ENCODE peak calls at places on chromosome 1, in seven cellular contexts. I is psoas muscle; U is HL-60; Q is upper lobe of right lung; S is uterus; F is breast epithelium; G is CD8-positive, alpha-beta memory T cell. L is an unnamed sample.

GRCh38 chr1:218823291-218823900 is 350.3 kb upstream of the LYPLAL1 start:
- DNase-seq in Q (no peak), I (no peak), U (no peak), F (no peak), S (no peak), G (no peak), L (no peak)

GRCh38 chr1:67647036-67647798 is 37.8 kb upstream of the GADD45A start:
- DNase-seq in Q (no peak), G (no peak), U (no peak), S (no peak), F (no peak), I (no peak), L (no peak)

GRCh38 chr1:174040387-174040786 is 18.2 kb upstream of the RC3H1 start:
- DNase-seq in I (no peak), S (no peak), U (no peak), Q (no peak), G (no peak), F (no peak), L (no peak)

GRCh38 chr1:63601463-63601862 is 8.3 kb downstream of the PGM1 start:
- DNase-seq in I (no peak), Q (no peak), G (no peak), U (no peak), S (no peak), F (no peak), L (no peak)

GRCh38 chr1:76012341-76013208 is 62.0 kb upstream of the ST6GALNAC3 start:
- DNase-seq in U (no peak), F (no peak), Q (no peak), G (no peak), S (no peak), I (no peak), L (no peak)

GRCh38 chr1:213303286-213303685 is 252.2 kb downstream of the RPS6KC1 start:
- DNase-seq in G (no peak), U (no peak), F (peak), I (no peak), S (no peak), Q (no peak), L (no peak)

GRCh38 chr1:111563619-111564018 is 56.0 kb upstream of the RAP1A start:
- DNase-seq in F (no peak), Q (no peak), S (no peak), I (no peak), U (no peak), G (no peak), L (no peak)

GRCh38 chr1:67557731-67558448 is 127.1 kb upstream of the GADD45A start:
- DNase-seq in Q (no peak), U (peak), I (no peak), F (no peak), S (no peak), G (no peak), L (no peak)

GRCh38 chr1:32557812-32558211 is 18.6 kb downstream of the ZBTB8A start:
- DNase-seq in F (no peak), I (no peak), G (no peak), U (no peak), Q (no peak), S (no peak), L (no peak)

GRCh38 chr1:90839323-90839722 is 122.2 kb upstream of the BARHL2 start:
- DNase-seq in S (no peak), U (no peak), G (no peak), Q (no peak), I (no peak), F (no peak), L (no peak)

DNA sequence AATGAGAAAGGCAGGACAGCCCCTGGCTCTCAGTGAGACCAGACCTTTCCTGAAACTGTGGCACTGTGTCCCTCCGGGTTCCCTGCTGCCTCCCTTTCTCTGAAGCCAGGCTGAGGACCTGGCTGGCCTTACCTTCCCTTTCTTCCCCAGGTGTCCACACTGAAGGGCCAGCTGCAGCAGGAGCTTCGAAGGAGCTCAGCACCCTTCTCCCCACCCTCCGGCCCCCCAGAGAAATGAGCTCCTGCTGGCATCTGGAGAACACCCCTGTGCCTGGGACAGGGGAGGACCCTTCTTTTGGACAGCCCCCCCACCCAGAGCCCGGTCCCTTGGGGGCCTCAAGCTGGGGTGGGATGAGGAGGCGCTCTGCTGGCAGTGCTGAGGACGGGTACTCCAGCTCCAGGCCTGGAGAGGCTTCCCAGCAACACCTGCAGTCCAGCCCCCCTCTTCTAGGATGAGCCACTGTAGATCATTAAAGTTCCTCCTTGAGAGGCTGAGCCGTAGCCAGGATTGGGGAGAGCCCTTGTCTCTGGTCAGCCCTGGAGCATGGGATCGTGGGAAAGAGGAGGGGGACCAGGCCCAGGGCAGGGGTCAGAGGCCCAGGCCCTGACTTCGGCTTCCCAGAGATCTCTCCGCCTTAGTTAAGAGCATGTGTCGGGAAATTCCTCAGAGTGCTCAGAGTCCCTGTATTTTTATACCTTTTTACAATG is 8.1 kb downstream of the MFAP2 start:
- DNase-seq in U (no peak), I (no peak), G (no peak), Q (no peak), F (no peak), S (no peak), L (no peak)
- H3K27ac ChIP-seq in U (no peak), I (no peak), G (no peak), Q (no peak), F (peak), S (peak), L (no peak)

DNA sequence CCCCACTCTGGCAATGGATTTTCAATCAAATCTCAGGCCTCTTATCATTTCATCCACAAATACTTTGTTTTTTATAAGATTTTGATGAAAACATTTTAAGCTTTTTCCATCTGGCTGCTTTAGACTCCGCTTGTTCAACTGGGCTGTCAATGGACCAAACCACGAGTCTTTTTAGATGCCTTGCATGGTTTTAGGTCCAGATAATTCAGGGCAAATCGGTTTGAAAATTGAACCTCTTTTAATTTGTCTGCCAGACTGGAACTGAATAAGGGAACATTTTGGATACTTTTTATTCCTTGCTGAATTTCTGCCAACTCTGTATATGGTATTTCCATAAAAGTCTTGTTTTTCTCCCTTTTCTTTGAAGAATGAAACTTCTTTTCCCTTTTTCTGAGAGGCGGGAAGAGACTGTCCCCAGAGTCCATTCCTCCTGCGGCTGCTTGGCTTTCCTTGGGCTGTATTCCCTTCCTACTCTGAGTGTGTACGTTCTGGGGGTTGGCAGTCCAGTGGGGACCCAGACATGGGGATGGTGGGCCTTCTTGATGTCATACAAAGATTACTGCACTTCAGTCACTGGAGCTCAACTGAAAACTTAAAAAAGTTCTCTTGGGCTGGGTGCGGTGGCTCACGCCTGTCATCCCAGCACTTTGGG is 46.5 kb upstream of the CNN3 start:
- DNase-seq in F (no peak), G (no peak), I (no peak), S (no peak), Q (no peak), U (no peak), L (no peak)
- H3K27ac ChIP-seq in F (peak), G (no peak), I (peak), S (peak), Q (peak), U (no peak), L (no peak)

GRCh38 chr1:223730471-223730870 is 18.1 kb downstream of the CAPN2 start:
- DNase-seq in S (no peak), Q (no peak), F (no peak), G (no peak), U (no peak), I (no peak), L (no peak)

GRCh38 chr1:223737342-223737741 is 25.0 kb downstream of the CAPN2 start:
- DNase-seq in G (no peak), S (no peak), Q (no peak), U (no peak), I (no peak), F (no peak), L (no peak)

GRCh38 chr1:223731076-223731770 is 18.9 kb downstream of the CAPN2 start:
- DNase-seq in Q (peak), U (no peak), F (peak), S (peak), G (no peak), I (peak), L (peak)

GRCh38 chr1:223732993-223733798 is 20.9 kb downstream of the CAPN2 start:
- DNase-seq in S (no peak), U (no peak), I (no peak), F (no peak), Q (no peak), G (no peak), L (no peak)

DNA sequence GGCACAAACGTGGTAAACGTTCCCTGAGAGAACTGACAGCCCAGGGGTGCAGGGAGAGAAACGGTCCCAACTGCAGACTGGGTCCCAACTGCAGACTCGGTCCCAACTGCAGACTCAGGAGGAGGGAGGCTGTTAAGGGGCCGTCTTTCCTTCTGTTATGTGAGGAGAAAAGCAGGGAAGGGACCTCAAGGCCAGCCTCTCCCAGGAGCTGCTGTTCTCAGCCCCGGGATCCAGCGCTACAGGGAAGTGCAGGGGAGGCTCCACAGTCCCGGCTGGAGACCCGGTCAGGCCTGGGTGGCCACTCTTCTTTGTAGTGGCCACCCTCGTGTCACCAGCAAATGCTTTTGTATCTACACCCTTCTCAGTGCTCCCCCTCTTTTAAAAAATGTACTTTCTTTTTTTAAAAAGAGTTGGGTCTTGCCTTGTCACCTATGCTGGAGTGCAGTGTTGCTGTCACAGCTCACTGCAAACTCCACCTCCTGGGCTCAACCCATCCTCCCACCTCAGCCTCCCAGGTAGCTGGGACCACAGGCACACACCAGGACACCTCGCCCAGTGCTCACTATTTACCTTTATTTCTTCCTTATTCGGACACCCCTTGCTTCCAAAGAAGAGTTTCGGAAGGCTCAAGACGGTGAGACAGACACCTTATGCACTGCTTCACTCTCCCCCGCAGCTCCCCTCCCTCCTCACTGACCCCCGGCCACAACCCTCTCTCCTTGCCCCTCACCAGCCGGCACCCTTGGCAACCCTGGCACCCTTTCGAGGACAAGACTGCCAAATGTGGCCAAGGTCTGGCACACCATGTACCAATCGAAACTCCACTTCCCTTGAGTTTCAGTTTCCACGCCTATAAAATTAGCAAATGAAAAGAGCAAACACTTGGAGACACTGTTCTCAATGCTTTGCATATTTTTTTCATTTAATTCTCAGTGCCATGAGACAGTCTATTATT is 21.8 kb downstream of the CAPN2 start:
- DNase-seq in G (no peak), S (no peak), Q (peak), U (no peak), F (no peak), I (no peak), L (no peak)
- H3K27ac ChIP-seq in G (no peak), S (no peak), Q (peak), U (no peak), F (peak), I (peak), L (peak)

GRCh38 chr1:206508130-206508884 is 976 bp downstream of the RASSF5 start:
- DNase-seq in I (no peak), U (no peak), Q (peak), F (no peak), G (no peak), S (no peak), L (no peak)
- H3K27ac ChIP-seq in I (no peak), U (no peak), Q (peak), F (peak), G (no peak), S (peak), L (no peak)

GRCh38 chr1:192973202-192973601 is 86.0 kb downstream of the UCHL5 start:
- DNase-seq in I (no peak), G (no peak), F (no peak), S (no peak), U (no peak), Q (no peak), L (no peak)

GRCh38 chr1:192974701-192975100 is 84.5 kb downstream of the UCHL5 start:
- DNase-seq in F (no peak), U (no peak), Q (no peak), I (no peak), S (no peak), G (no peak), L (no peak)

GRCh38 chr1:192977089-192977706 is 82.0 kb downstream of the UCHL5 start:
- DNase-seq in S (no peak), F (no peak), Q (no peak), U (no peak), I (no peak), G (no peak), L (no peak)

GRCh38 chr1:192976576-192976975 is 82.6 kb downstream of the UCHL5 start:
- DNase-seq in F (no peak), S (no peak), I (no peak), Q (no peak), G (no peak), U (no peak), L (no peak)

DNA sequence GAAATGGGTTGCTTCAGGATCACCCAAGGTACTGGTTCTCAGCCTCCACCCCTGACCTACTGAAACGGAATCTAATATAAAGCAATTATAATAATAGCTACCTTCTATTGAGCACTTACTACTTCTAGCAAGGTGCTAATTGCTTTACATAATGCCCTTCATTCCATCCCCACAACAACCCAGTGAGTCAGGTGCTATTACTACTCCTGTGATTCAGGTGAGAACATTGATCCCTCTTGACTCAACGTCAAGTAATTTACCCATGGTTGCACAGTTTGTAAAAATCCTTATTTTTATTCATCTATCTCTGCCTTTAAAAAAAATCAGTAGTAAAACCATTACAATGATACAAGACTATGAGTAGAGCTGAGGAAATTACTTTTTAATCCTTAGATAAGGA is 85.2 kb downstream of the UCHL5 start:
- DNase-seq in F (no peak), U (no peak), S (no peak), G (no peak), Q (no peak), I (no peak), L (no peak)
- H3K27ac ChIP-seq in F (no peak), U (no peak), S (no peak), G (no peak), Q (no peak), I (no peak), L (no peak)

GRCh38 chr1:229377429-229377828 is 34.6 kb upstream of the CCSAP start:
- DNase-seq in I (no peak), S (no peak), U (no peak), F (no peak), Q (no peak), G (no peak), L (no peak)
- H3K27ac ChIP-seq in I (no peak), S (no peak), U (no peak), F (no peak), Q (no peak), G (no peak), L (no peak)

L was measured in substantia nigra.